ENCODE peak calls at places on chromosomes 16 and 17, in seven cellular contexts. P, T, O, C, H, Y and D are unnamed samples.

GRCh38 chr17:65674246-65675045 is 113.0 kb upstream of the AXIN2 start:
- DNase-seq in C (no peak), O (no peak), H (no peak), Y (no peak), P (no peak), T (no peak), D (no peak)

GRCh38 chr16:55701442-55702319 is 45.9 kb downstream of the SLC6A2 start:
- DNase-seq in Y (peak), O (peak), C (no peak), H (peak), P (peak), T (peak), D (peak)

GRCh38 chr17:64084940-64085649 is 44.8 kb downstream of the ERN1 start:
- DNase-seq in T (no peak), O (no peak), P (no peak), Y (no peak), H (no peak), C (no peak), D (no peak)

GRCh38 chr17:16950488-16950887 is 21.4 kb downstream of the TNFRSF13B start:
- DNase-seq in Y (no peak), P (no peak), C (no peak), H (no peak), T (no peak), O (no peak), D (no peak)

GRCh38 chr16:642189-643049 is 791 bp downstream of the MCRIP2 start:
- DNase-seq in P (peak), O (peak), Y (peak), H (peak), T (peak), C (no peak), D (no peak)

GRCh38 chr17:68759343-68760140 is 158.4 kb upstream of the FAM20A start:
- DNase-seq in T (peak), C (peak), Y (peak), O (peak), P (peak), H (peak), D (peak)

GRCh38 chr17:42670199-42670924 is 6.4 kb downstream of the PLEKHH3 start:
- DNase-seq in T (no peak), C (no peak), H (no peak), O (no peak), Y (no peak), P (no peak), D (no peak)

GRCh38 chr17:79183221-79184158 is 108.9 kb downstream of the ENGASE start:
- DNase-seq in C (no peak), O (no peak), T (no peak), P (no peak), H (no peak), Y (no peak), D (no peak)

GRCh38 chr16:69035375-69035774 is 70.1 kb upstream of the HAS3 start:
- DNase-seq in Y (no peak), P (no peak), H (no peak), O (no peak), T (no peak), C (no peak), D (no peak)

GRCh38 chr17:40151414-40151955 is 11.1 kb downstream of the CASC3 start:
- DNase-seq in P (peak), T (no peak), C (no peak), O (no peak), Y (no peak), H (no peak), D (no peak)

GRCh38 chr16:86383488-86384262 is 126.7 kb upstream of the FOXF1 start:
- DNase-seq in T (no peak), C (no peak), H (peak), O (no peak), P (no peak), Y (no peak), D (no peak)

GRCh38 chr16:25633549-25633948 is 58.2 kb upstream of the HS3ST4 start:
- DNase-seq in Y (no peak), O (no peak), H (peak), T (no peak), P (peak), C (no peak), D (no peak)

DNA sequence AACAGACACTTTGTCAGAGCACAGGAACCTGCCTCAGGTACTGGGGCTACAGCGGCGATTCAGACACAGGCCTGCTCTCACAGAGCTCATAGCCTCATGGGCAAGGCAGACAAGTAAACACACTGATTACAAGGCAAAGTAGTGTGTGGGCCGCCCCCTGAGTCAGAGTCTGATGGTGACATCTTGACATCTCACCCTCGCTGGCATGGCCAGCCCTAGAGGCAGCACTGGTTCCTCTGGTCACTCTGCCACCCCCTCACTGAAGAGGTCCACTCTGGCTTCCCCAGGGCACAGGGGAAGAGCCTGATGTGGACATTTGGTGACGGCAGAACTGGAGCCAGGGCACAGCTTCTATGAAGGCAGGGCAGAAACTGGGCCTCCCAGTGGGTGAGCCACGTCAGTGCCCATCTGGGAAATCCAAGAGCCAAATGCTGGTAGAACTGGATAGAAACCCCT is 32.9 kb upstream of the TOB1 start:
- DNase-seq in T (no peak), Y (no peak), H (no peak), C (no peak), P (no peak), O (no peak), D (no peak)
- H3K27ac ChIP-seq in T (no peak), Y (no peak), H (no peak), C (no peak), P (no peak), O (no peak), D (peak)

DNA sequence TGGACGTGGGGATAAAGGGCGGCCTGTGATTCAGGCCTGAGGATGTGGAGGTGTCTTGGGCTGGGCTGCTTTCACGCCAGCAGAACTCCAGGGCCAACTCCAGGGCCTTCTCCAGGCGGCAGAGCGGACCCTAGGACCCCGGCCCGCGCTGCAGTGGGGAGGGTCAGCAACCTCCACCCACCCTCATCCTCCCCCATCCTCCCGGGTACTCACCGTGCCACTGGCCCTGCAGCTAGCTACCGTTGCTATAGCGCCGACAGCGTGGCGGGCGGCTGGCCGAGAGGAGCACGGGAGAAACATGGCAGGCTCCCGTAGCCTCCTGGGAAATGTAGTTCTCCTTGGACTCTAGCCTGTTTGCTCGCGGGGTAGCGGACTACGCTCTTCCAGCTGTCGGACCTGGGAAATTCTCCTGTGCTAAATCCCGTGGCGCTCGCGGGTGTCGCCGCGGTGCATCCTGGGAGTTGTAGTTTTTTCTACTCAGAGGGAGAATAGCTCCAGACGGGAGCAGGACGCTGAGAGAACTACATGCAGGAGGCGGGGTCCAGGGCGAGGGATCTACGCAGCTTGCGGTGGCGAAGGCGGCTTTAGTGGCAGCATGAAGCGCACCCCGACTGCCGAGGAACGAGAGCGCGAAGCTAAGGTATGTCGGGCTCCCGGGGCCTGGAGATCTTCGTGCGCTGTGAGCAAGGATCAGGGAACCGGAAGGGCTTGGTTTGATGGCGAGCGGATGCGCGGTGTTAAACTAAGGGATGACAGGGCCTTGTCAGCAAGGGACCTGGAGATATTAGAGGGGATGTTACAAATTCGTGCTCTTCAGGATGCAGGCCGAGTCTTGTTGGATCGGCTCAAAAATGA is at the start of the genes FTO and RPGRIP1L:
- DNase-seq in T (peak), H (peak), Y (peak), O (peak), P (peak), C (peak), D (peak)
- TF ChIP-seq POLR2A in T (no peak), H (peak), Y (peak), O (peak), P (peak), C (no peak), D (peak)

GRCh38 chr17:77146882-77147281 is 6.1 kb downstream of the SEC14L1 start:
- DNase-seq in H (peak), Y (no peak), O (peak), C (no peak), P (peak), T (peak), D (no peak)

GRCh38 chr17:77145635-77146632 is 5.2 kb downstream of the SEC14L1 start:
- DNase-seq in O (peak), P (peak), H (peak), T (peak), C (no peak), Y (peak), D (no peak)

GRCh38 chr17:77143306-77143705 is 2.5 kb downstream of the SEC14L1 start:
- DNase-seq in C (no peak), Y (no peak), T (no peak), P (no peak), H (no peak), O (no peak), D (no peak)

GRCh38 chr17:77144227-77144626 is 3.5 kb downstream of the SEC14L1 start:
- DNase-seq in H (peak), Y (no peak), P (no peak), C (no peak), O (no peak), T (no peak), D (no peak)

GRCh38 chr17:77145209-77145608 is 4.4 kb downstream of the SEC14L1 start:
- DNase-seq in Y (no peak), H (no peak), O (no peak), P (no peak), T (no peak), C (no peak), D (no peak)
- H3K27ac ChIP-seq in Y (peak), H (peak), O (peak), P (peak), T (peak), C (peak), D (peak)

DNA sequence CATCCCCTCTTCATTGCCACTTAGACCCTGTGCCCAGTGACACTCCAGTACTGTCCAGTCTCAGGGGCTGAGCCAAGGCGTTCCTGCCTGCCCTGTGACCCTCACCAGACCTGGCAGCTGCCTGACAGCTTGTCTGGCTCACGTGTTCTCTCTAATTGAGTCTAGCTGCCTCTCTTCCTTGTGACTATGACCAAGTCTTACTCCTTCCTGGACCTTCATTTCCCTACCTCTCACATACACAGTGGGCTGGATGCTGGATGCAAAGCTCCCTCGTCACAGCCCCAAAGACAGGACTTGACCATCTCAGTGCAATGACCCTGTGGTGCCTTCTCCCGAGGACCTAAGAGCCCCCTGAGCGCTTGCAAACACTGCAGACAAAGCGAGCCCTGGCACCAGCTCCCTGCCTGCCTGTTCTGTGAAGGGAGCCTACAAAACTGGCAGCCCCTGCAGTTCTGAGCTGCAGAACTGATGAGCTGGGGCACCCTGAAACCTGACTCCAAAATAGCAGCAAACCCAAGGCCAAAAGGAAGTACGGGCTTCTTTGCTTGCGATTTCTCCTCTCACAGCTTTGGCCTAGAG is 1.7 kb downstream of the DEXI start:
- DNase-seq in H (peak), P (peak), T (no peak), O (no peak), Y (no peak), C (no peak), D (no peak)
- TF ChIP-seq POLR2A in H (peak), P (peak), T (no peak), O (no peak), Y (peak), C (no peak), D (no peak)

GRCh38 chr16:20329392-20330138 is 2.3 kb upstream of the GP2 start:
- DNase-seq in H (peak), T (no peak), Y (no peak), P (no peak), C (no peak), O (no peak), D (no peak)

GRCh38 chr16:20323591-20324117 is 3.7 kb downstream of the GP2 start:
- DNase-seq in H (peak), Y (no peak), P (no peak), C (no peak), O (no peak), T (no peak), D (no peak)

GRCh38 chr16:20327444-20328041 is at the start of gene GP2:
- DNase-seq in Y (peak), C (no peak), H (peak), O (no peak), T (no peak), P (no peak), D (no peak)

GRCh38 chr16:20325005-20325404 is 2.3 kb downstream of the GP2 start:
- DNase-seq in C (no peak), T (no peak), P (no peak), O (no peak), H (peak), Y (no peak), D (no peak)

DNA sequence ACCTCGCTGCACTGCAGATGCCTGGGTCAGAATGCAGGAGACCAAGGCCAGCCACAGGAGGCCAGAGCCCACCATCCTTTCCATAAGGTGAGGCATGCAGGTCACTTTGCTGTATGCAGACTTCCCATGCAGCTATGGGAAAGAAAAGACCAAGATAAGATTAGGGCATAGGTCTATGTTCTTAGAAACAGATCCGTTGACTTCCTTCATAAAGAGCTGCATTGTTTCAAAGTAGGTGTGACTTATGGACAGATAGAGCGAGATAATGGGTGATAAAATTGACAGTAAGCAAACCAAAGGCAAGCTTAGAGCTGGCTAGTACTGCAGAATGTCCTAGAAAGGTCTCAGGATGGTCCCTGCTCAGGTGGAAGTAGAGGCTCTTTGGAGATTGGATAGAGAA is 977 bp downstream of the GP2 start:
- DNase-seq in O (no peak), T (no peak), Y (no peak), H (no peak), C (no peak), P (no peak), D (no peak)
- H3K27ac ChIP-seq in O (peak), T (no peak), Y (no peak), H (peak), C (no peak), P (no peak), D (no peak)

GRCh38 chr17:59037960-59038359 is 68.7 kb downstream of the TRIM37 start:
- DNase-seq in P (no peak), H (no peak), C (no peak), Y (no peak), T (no peak), O (no peak), D (no peak)
- TF ChIP-seq POLR2A in P (no peak), H (no peak), C (no peak), Y (no peak), T (no peak), O (no peak), D (no peak)